ENCODE peak calls at places on chromosomes 4 and X, in eight cellular contexts. P is NCI-H1092, J is kidney, V is NCI-H1930, Z is heart left ventricle, E is memory B cell, R is B cell, N is midbrain. L is an unnamed sample.

GRCh38 chrX:135480076-135480475 is 40.4 kb upstream of the INTS6L start:
- DNase-seq in N (no peak), R (no peak), J (no peak), P (no peak), Z (no peak), V (no peak), E (no peak), L (no peak)

GRCh38 chrX:69074726-69075125 is 90.5 kb downstream of the PJA1 start:
- DNase-seq in R (no peak), N (no peak), V (no peak), E (no peak), Z (no peak), J (no peak), P (no peak), L (no peak)

GRCh38 chr4:114780205-114780604 is 181.6 kb downstream of the UGT8 start:
- DNase-seq in V (no peak), N (no peak), Z (no peak), R (no peak), P (peak), E (no peak), J (no peak), L (no peak)

GRCh38 chrX:69102805-69103204 is 62.4 kb downstream of the PJA1 start:
- DNase-seq in R (no peak), P (no peak), J (no peak), E (no peak), N (no peak), Z (no peak), V (no peak), L (no peak)

GRCh38 chrX:111124418-111124817 is 28.4 kb downstream of the PAK3 start:
- DNase-seq in Z (no peak), N (no peak), J (no peak), R (no peak), V (no peak), P (no peak), E (no peak), L (no peak)

GRCh38 chr4:153296424-153296823 is 48.1 kb upstream of the MND1 start:
- DNase-seq in R (no peak), P (no peak), J (no peak), Z (no peak), N (no peak), V (no peak), E (no peak), L (no peak)

GRCh38 chrX:88397551-88397950 is 349.5 kb upstream of the CPXCR1 start:
- DNase-seq in E (no peak), P (no peak), Z (no peak), R (no peak), N (no peak), V (no peak), J (no peak), L (no peak)

GRCh38 chr4:120156115-120156718 is 89.6 kb upstream of the MAD2L1 start:
- DNase-seq in V (peak), Z (no peak), J (no peak), E (peak), N (peak), P (peak), R (no peak), L (no peak)

GRCh38 chr4:4356106-4357041 is 30.5 kb upstream of the NSG1 start:
- DNase-seq in P (no peak), Z (no peak), N (no peak), V (no peak), E (no peak), J (no peak), R (no peak), L (no peak)

GRCh38 chrX:71823391-71824057 is 60.4 kb downstream of the CXorf49B start:
- DNase-seq in E (no peak), V (no peak), Z (no peak), N (no peak), R (no peak), P (no peak), J (peak), L (no peak)

GRCh38 chr4:42515156-42515884 is 118.0 kb downstream of the SHISA3 start:
- DNase-seq in N (no peak), Z (no peak), V (no peak), E (no peak), P (no peak), R (no peak), J (no peak), L (no peak)

GRCh38 chrX:2483398-2483797 is 17.4 kb downstream of the DHRSX start:
- DNase-seq in R (no peak), P (no peak), V (no peak), E (no peak), Z (no peak), J (no peak), N (no peak), L (no peak)

L was measured in GM12892.